ENCODE peak calls at places on chromosomes 3 and 15, in eight cellular contexts. O is adrenal gland; G is germinal center; A is activated T-helper 1 cell treated with anti-CD3 and anti-CD28 coated beads, Interleukin-2, amount 50 U/mL, for 16 hours; L is A172; T is AG09319; K is dermis blood vessel endothelial cell; Y is T-helper 17 cell. E is an unnamed sample.

GRCh38 chr3:195075941-195076875 is 194.8 kb downstream of the XXYLT1 start:
- DNase-seq in A (no peak), G (no peak), T (no peak), O (no peak), K (no peak), L (no peak), Y (no peak), E (no peak)

GRCh38 chr3:105555206-105555605 is 188.5 kb downstream of the ALCAM start:
- DNase-seq in G (no peak), Y (no peak), A (no peak), T (no peak), L (no peak), O (no peak), K (no peak), E (no peak)

GRCh38 chr3:9590282-9590791 is 36.7 kb upstream of the LHFPL4 start:
- DNase-seq in K (no peak), A (no peak), Y (no peak), O (no peak), T (no peak), L (no peak), G (no peak), E (no peak)

GRCh38 chr15:74176262-74177208 is 3.0 kb downstream of the ISLR start:
- DNase-seq in T (no peak), A (no peak), Y (no peak), K (no peak), L (no peak), O (peak; percentile 10), G (no peak), E (no peak)

GRCh38 chr15:57205999-57206398 is 170.3 kb upstream of the CGNL1 start:
- DNase-seq in K (peak; percentile 37), O (no peak), T (no peak), Y (no peak), A (no peak), G (no peak), L (no peak), E (no peak)

GRCh38 chr3:32340039-32340438 is 51.6 kb upstream of the CMTM7 start:
- DNase-seq in L (peak; percentile 56), K (peak; percentile 72), O (peak; percentile 34), Y (no peak), G (peak; percentile 35), T (no peak), A (no peak), E (peak; percentile 8)

GRCh38 chr15:64536244-64536836 is 76.0 kb downstream of the ZNF609 start:
- DNase-seq in O (no peak), L (peak; percentile 80), K (peak; percentile 90), A (no peak), T (peak; percentile 22), G (peak; percentile 8), Y (no peak), E (peak; percentile 67)

GRCh38 chr3:141699907-141700306 is 38.2 kb upstream of the RNF7 start:
- DNase-seq in K (no peak), T (no peak), L (no peak), O (peak; percentile 5), A (no peak), Y (no peak), G (no peak), E (no peak)

GRCh38 chr3:144590854-144591253 is 619.2 kb downstream of the DIPK2A start:
- DNase-seq in A (no peak), Y (no peak), K (peak; percentile 63), L (peak; percentile 77), O (no peak), G (no peak), T (peak; percentile 25), E (peak; percentile 59)

GRCh38 chr3:14452676-14453367 is 50.4 kb downstream of the SLC6A6 start:
- DNase-seq in L (peak; percentile 92), K (peak; percentile 99), G (no peak), Y (no peak), T (peak; percentile 97), A (no peak), O (peak; percentile 74), E (peak; percentile 66)

GRCh38 chr3:17833786-17834559 is 91.5 kb upstream of the TBC1D5 start:
- DNase-seq in L (peak; percentile 56), O (no peak), T (no peak), K (no peak), Y (no peak), A (no peak), G (no peak), E (no peak)

GRCh38 chr3:52277071-52277964 is 1.1 kb downstream of the WDR82 start:
- DNase-seq in O (peak; percentile 87), K (peak; percentile 86), L (peak; percentile 43), Y (peak; percentile 58), A (peak; percentile 44), G (peak; percentile 55), T (no peak), E (no peak)

GRCh38 chr3:26522919-26523318 is 99.7 kb upstream of the LRRC3B start:
- DNase-seq in G (no peak), A (no peak), O (no peak), Y (no peak), K (no peak), L (no peak), T (no peak), E (no peak)

GRCh38 chr3:16124636-16125035 is 49.8 kb upstream of the GALNT15 start:
- DNase-seq in L (peak; percentile 89), T (peak; percentile 91), O (no peak), Y (no peak), G (no peak), K (no peak), A (no peak), E (peak; percentile 91)

GRCh38 chr3:27253831-27254230 is 115.4 kb downstream of the NEK10 start:
- DNase-seq in Y (no peak), L (peak; percentile 83), K (peak; percentile 75), T (peak; percentile 10), O (peak; percentile 15), G (peak; percentile 28), A (no peak), E (peak; percentile 48)

GRCh38 chr3:46936733-46937250 is 39.8 kb downstream of the CCDC12 start:
- DNase-seq in Y (no peak), K (no peak), A (no peak), T (no peak), L (no peak), O (no peak), G (no peak), E (no peak)

GRCh38 chr15:96345560-96346389 is 15.3 kb downstream of the NR2F2 start:
- DNase-seq in L (no peak), T (no peak), G (no peak), Y (no peak), O (peak; percentile 85), K (peak; percentile 91), A (no peak), E (no peak)

GRCh38 chr3:151925876-151926275 is 52.4 kb downstream of the SUCNR1 start:
- DNase-seq in O (no peak), L (peak; percentile 84), T (no peak), G (no peak), K (peak; percentile 70), A (no peak), Y (no peak), E (no peak)

GRCh38 chr3:55296035-55296434 is 191.1 kb downstream of the WNT5A start:
- DNase-seq in O (no peak), A (no peak), L (peak; percentile 12), T (no peak), K (no peak), G (no peak), Y (no peak), E (no peak)

GRCh38 chr15:80461370-80462060 is 57.3 kb downstream of the ARNT2 start:
- DNase-seq in K (no peak), G (no peak), L (peak; percentile 91), A (no peak), O (no peak), T (no peak), Y (no peak), E (no peak)

GRCh38 chr3:52986938-52987337 is 58.9 kb downstream of the SFMBT1 start:
- DNase-seq in O (no peak), A (no peak), Y (no peak), T (no peak), L (no peak), K (peak; percentile 71), G (no peak), E (no peak)

GRCh38 chr15:81351651-81352050 is 22.4 kb downstream of the TMC3 start:
- DNase-seq in T (no peak), L (no peak), K (no peak), Y (no peak), O (no peak), G (no peak), A (no peak), E (no peak)

GRCh38 chr3:160720123-160720746 is 35.8 kb upstream of the PPM1L start:
- DNase-seq in O (no peak), G (no peak), A (no peak), T (no peak), Y (no peak), L (no peak), K (peak; percentile 3), E (no peak)

GRCh38 chr15:78726870-78727551 is 84.3 kb downstream of the ADAMTS7 start:
- DNase-seq in Y (no peak), A (no peak), L (peak; percentile 76), G (peak; percentile 38), K (no peak), O (no peak), T (no peak), E (no peak)

GRCh38 chr3:18723426-18723825 is 298.3 kb upstream of the SATB1 start:
- DNase-seq in K (no peak), G (no peak), Y (no peak), A (no peak), T (no peak), L (no peak), O (no peak), E (no peak)

GRCh38 chr15:56490461-56490860 is 25.5 kb upstream of the MNS1 start:
- DNase-seq in T (no peak), O (no peak), G (no peak), L (no peak), K (no peak), A (no peak), Y (no peak), E (no peak)

GRCh38 chr15:51726302-51727073 is 11.0 kb downstream of the LYSMD2 start:
- DNase-seq in O (peak; percentile 62), A (no peak), L (peak; percentile 84), Y (no peak), G (no peak), K (peak; percentile 64), T (no peak), E (peak; percentile 59)

GRCh38 chr3:18062289-18063025 is 320.0 kb upstream of the TBC1D5 start:
- DNase-seq in G (no peak), T (no peak), L (peak; percentile 74), A (no peak), Y (no peak), K (no peak), O (peak; percentile 15), E (peak; percentile 68)